ENCODE peak calls at places on chromosomes 13 and 19, in four cellular contexts. T, O, Z and I are unnamed samples.

GRCh38 chr19:6753178-6754031 is 13.8 kb downstream of the SH2D3A start:
- DNase-seq in T (peak; percentile 80), O (peak; percentile 83), Z (no peak), I (no peak)

GRCh38 chr19:15195987-15196682 is 4.7 kb downstream of the NOTCH3 start:
- DNase-seq in T (no peak), O (no peak), Z (peak; percentile 83), I (no peak)

GRCh38 chr19:8081569-8082550 is 29.3 kb downstream of the CCL25 start:
- DNase-seq in T (no peak), O (no peak), Z (no peak), I (no peak)

GRCh38 chr19:39138221-39139211 is 12.9 kb downstream of the PAK4 start:
- DNase-seq in T (no peak), O (no peak), Z (peak; percentile 31), I (peak; percentile 17)

GRCh38 chr19:984165-984967 is at the start of gene WDR18:
- DNase-seq in T (peak; percentile 100), O (peak; percentile 82), Z (peak; percentile 94), I (peak; percentile 90)

GRCh38 chr13:44313674-44314073 is 60.0 kb upstream of the SERP2 start:
- DNase-seq in T (no peak), O (no peak), Z (no peak), I (no peak)

GRCh38 chr13:87129602-87130300 is 541.4 kb upstream of the SLITRK5 start:
- DNase-seq in T (no peak), O (no peak), Z (peak; percentile 1), I (no peak)

GRCh38 chr13:24063281-24063851 is 97.2 kb upstream of the SPATA13 start:
- DNase-seq in T (no peak), O (no peak), Z (peak; percentile 66), I (no peak)

GRCh38 chr19:48663667-48664066 is 9.2 kb downstream of the NTN5 start:
- DNase-seq in T (no peak), O (no peak), Z (no peak), I (no peak)

GRCh38 chr19:3096267-3096901 is 2.2 kb downstream of the GNA11 start:
- DNase-seq in T (no peak), O (no peak), Z (no peak), I (no peak)

GRCh38 chr19:11105014-11105636 is 15.9 kb downstream of the LDLR start:
- DNase-seq in T (no peak), O (no peak), Z (no peak), I (no peak)

GRCh38 chr13:110279684-110280083 is 27.3 kb downstream of the COL4A1 start:
- DNase-seq in T (no peak), O (no peak), Z (no peak), I (no peak)

GRCh38 chr13:52804202-52804641 is 44.2 kb downstream of the PCDH8 start:
- DNase-seq in T (no peak), O (no peak), Z (no peak), I (no peak)

GRCh38 chr19:9793051-9793591 is 24.6 kb upstream of the ZNF846 start:
- DNase-seq in T (no peak), O (peak; percentile 38), Z (peak; percentile 53), I (peak; percentile 22)

GRCh38 chr13:79988573-79988972 is 352.4 kb downstream of the SPRY2 start:
- DNase-seq in T (no peak), O (no peak), Z (no peak), I (no peak)

GRCh38 chr13:99014391-99014988 is 36.6 kb upstream of the DOCK9 start:
- DNase-seq in T (no peak), O (no peak), Z (no peak), I (no peak)